ENCODE peak calls at places on chromosomes 5 and 9, in eight cellular contexts. E, V, S, O, Q, I, W and A are unnamed samples.

GRCh38 chr5:150192462-150192861 is 2.6 kb downstream of the SLC6A7 start:
- DNase-seq in I (no peak), S (no peak), O (no peak), W (no peak), E (no peak), V (no peak), Q (no peak), A (no peak)

GRCh38 chr5:67301285-67301904 is 104.8 kb upstream of the CD180 start:
- DNase-seq in V (peak), W (peak), E (no peak), S (no peak), I (peak), O (peak), Q (peak), A (peak)

GRCh38 chr5:43683884-43684471 is 81.0 kb downstream of the NNT start:
- DNase-seq in E (no peak), S (no peak), W (no peak), I (no peak), Q (no peak), V (no peak), O (no peak), A (no peak)

GRCh38 chr5:65288657-65289056 is 193.1 kb downstream of the ADAMTS6 start:
- DNase-seq in I (no peak), Q (no peak), O (no peak), S (no peak), V (no peak), E (no peak), W (no peak), A (no peak)

GRCh38 chr5:74418709-74419108 is 221.8 kb downstream of the ENC1 start:
- DNase-seq in V (no peak), Q (no peak), S (no peak), I (no peak), W (no peak), E (no peak), O (no peak), A (no peak)

GRCh38 chr9:125635888-125636287 is 71.1 kb downstream of the MAPKAP1 start:
- DNase-seq in Q (no peak), S (no peak), V (no peak), E (no peak), I (no peak), W (no peak), O (no peak), A (no peak)

GRCh38 chr5:132008961-132009680 is 2.3 kb downstream of the ACSL6 start:
- DNase-seq in W (peak), I (peak), Q (no peak), V (no peak), E (no peak), S (no peak), O (no peak), A (peak)

GRCh38 chr5:102678267-102679058 is 76.6 kb upstream of the PAM start:
- DNase-seq in I (no peak), E (no peak), O (no peak), S (no peak), W (no peak), V (no peak), Q (no peak), A (no peak)

GRCh38 chr5:33338336-33339110 is 102.2 kb upstream of the TARS1 start:
- DNase-seq in Q (no peak), W (no peak), O (no peak), I (no peak), S (no peak), V (no peak), E (no peak), A (no peak)

GRCh38 chr5:31768784-31769183 is 129.9 kb downstream of the PDZD2 start:
- DNase-seq in I (no peak), Q (no peak), E (no peak), V (no peak), S (no peak), O (no peak), W (no peak), A (no peak)

GRCh38 chr5:103120607-103121200 is 603 bp downstream of the PPIP5K2 start:
- DNase-seq in S (peak), Q (no peak), I (no peak), E (no peak), O (peak), V (no peak), W (no peak), A (no peak)

GRCh38 chr9:7536310-7536939 is 263.2 kb downstream of the DMAC1 start:
- DNase-seq in I (no peak), E (peak), Q (no peak), O (peak), V (no peak), S (peak), W (peak), A (no peak)

GRCh38 chr9:121156263-121156731 is 45.4 kb downstream of the RAB14 start:
- DNase-seq in S (peak), E (peak), O (no peak), Q (no peak), V (no peak), W (no peak), I (no peak), A (no peak)

GRCh38 chr5:172736524-172737135 is 34.4 kb downstream of the DUSP1 start:
- DNase-seq in Q (no peak), O (no peak), W (no peak), I (no peak), E (no peak), V (no peak), S (no peak), A (no peak)

GRCh38 chr5:120545951-120546350 is 81.9 kb downstream of the PRR16 start:
- DNase-seq in W (no peak), S (no peak), O (no peak), Q (no peak), I (no peak), V (no peak), E (no peak), A (no peak)

GRCh38 chr5:91384671-91385430 is 1.7 kb upstream of the ARRDC3 start:
- DNase-seq in Q (no peak), E (peak), O (peak), W (no peak), I (no peak), S (peak), V (no peak), A (no peak)

GRCh38 chr9:119368681-119369581 is at the start of gene BRINP1:
- DNase-seq in E (no peak), V (no peak), O (no peak), S (no peak), I (no peak), Q (no peak), W (peak), A (no peak)

GRCh38 chr9:119368179-119368578 is 1.1 kb downstream of the BRINP1 start:
- DNase-seq in I (no peak), E (no peak), W (no peak), Q (no peak), O (no peak), V (no peak), S (no peak), A (no peak)

GRCh38 chr9:119366909-119367690 is 2.1 kb downstream of the BRINP1 start:
- DNase-seq in E (no peak), O (no peak), S (no peak), I (no peak), V (no peak), W (no peak), Q (no peak), A (no peak)

GRCh38 chr9:119369670-119370366 is 583 bp upstream of the BRINP1 start:
- DNase-seq in S (no peak), I (no peak), W (no peak), O (no peak), Q (no peak), V (no peak), E (no peak), A (no peak)

DNA sequence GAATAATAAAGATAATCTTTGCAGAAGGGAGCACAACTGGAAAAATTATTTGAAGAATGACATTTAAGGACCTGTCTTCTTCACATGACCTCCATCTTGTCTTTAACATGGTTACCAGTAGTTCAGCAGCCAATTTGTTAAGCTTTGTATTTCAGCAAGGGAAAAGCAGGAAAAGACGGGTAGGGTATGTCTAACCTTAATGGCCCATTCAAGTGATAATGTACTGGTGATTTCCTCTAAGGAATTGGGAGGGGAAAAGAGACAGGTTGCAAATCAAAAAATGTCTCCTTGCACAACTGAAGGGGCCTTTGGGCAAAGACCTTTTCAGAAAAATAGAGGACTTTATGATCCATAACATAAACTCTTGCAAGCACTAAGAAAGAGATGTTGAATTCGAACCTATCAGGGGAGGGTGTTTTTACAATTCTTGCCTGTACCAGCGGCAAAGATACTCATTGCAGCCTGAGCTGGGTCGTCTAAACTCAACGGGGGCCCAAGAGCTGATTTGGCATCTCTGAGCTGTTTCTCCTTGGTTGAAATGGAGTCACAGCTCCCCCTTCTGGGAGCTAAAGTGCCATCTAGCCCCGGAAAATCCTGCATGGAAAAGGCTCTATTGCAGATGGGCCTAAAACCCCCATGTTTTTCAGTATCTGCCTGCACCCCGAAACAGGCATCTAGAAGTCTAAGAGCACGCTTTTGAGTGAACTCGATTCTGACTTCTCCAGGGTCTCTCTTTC is 3.8 kb downstream of the BRINP1 start:
- DNase-seq in O (no peak), V (no peak), E (no peak), S (no peak), Q (no peak), W (no peak), I (no peak), A (no peak)
- TF ChIP-seq CTCF in O (no peak), V (no peak), E (peak), S (peak), Q (no peak), W (peak), I (no peak), A (peak)

DNA sequence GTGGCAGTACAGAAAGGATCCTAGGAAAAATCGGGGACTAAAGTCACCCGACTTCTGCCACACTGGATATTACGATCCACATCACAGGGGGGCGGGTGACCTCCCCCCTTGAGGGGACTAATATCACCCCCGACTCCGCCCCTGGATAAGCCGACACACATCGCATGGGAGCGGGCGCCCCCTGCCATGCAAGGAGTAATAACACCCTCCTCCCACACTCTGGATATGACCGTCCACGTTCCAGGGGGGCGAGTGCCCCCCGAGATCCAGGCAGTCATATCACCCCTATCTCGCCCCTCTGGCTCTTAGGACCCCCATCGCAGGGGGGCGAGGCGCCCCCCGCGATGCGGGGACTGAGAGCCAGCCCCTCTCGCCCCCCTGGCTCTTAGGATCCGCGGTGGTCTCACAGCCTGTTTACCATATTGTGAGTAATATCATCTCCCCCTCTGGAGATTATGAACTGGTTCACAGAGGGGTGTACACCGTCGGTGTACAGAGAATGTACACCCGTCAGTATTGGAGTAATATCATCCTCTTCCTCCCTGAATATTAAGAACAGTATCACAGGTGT is 423.0 kb downstream of the DIRAS2 start:
- DNase-seq in O (peak), E (peak), S (peak), W (peak), V (no peak), I (no peak), Q (no peak), A (no peak)
- TF ChIP-seq CTCF in O (peak), E (peak), S (peak), W (peak), V (no peak), I (no peak), Q (no peak), A (peak)

GRCh38 chr5:145806923-145807322 is 28.2 kb downstream of the PRELID2 start:
- DNase-seq in I (no peak), E (no peak), O (no peak), S (no peak), V (no peak), Q (no peak), W (no peak), A (no peak)

GRCh38 chr5:145812877-145813276 is 22.3 kb downstream of the PRELID2 start:
- DNase-seq in E (no peak), Q (no peak), O (no peak), V (no peak), W (no peak), I (no peak), S (no peak), A (no peak)

GRCh38 chr5:145811834-145812625 is 23.1 kb downstream of the PRELID2 start:
- DNase-seq in V (peak), W (no peak), Q (no peak), S (no peak), I (no peak), O (no peak), E (no peak), A (no peak)
- TF ChIP-seq CTCF in V (no peak), W (no peak), Q (no peak), S (no peak), I (no peak), O (peak), E (no peak), A (no peak)

DNA sequence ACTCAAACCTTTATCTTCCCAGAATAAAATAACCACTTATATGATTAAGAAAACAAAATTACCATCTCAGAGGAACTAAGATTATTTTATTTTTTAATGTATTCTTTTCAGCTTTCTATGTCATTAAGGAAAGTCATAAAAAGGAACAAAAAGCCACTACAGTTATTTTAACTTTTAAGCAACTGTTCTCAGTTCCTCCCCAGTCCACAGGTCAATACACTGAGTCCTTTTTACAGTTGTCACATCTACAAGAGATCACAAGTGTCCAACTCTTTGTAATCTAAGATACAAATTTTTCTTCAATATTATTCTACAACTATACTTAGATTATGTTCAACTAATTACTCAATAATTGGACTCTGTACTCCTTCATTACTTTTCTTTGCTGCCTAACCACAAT is 782.8 kb upstream of the ACO1 start:
- DNase-seq in I (no peak), W (no peak), O (no peak), E (no peak), V (no peak), S (no peak), Q (no peak), A (no peak)
- TF ChIP-seq CTCF in I (no peak), W (no peak), O (no peak), E (no peak), V (no peak), S (no peak), Q (no peak), A (no peak)